ENCODE peak calls at places on chromosome 22, in five cellular contexts. S, O, M, N and A are unnamed samples.

GRCh38 chr22:20973634-20974286 is 6.7 kb downstream of the AIFM3 start:
- DNase-seq in S (no peak), O (peak), M (no peak), N (no peak), A (no peak)

GRCh38 chr22:48884786-48885185 is 942.9 kb downstream of the BRD1 start:
- DNase-seq in S (no peak), O (peak), M (no peak), N (no peak), A (peak)

GRCh38 chr22:24965822-24966626 is 13.5 kb downstream of the KIAA1671 start:
- DNase-seq in S (no peak), O (no peak), M (no peak), N (peak), A (no peak)

GRCh38 chr22:43796567-43796966 is 15.5 kb downstream of the EFCAB6 start:
- DNase-seq in S (peak), O (no peak), M (peak), N (no peak), A (no peak)

GRCh38 chr22:24424001-24424900 is 3.1 kb upstream of the ADORA2A start:
- DNase-seq in S (peak), O (peak), M (no peak), N (no peak), A (no peak)

GRCh38 chr22:42152661-42153270 is 22.2 kb upstream of the CYP2D6 start:
- DNase-seq in S (no peak), O (peak), M (no peak), N (no peak), A (no peak)

GRCh38 chr22:44449061-44449682 is 48.9 kb downstream of the RTL6 start:
- DNase-seq in S (no peak), O (no peak), M (no peak), N (no peak), A (no peak)

GRCh38 chr22:22709719-22710445 is 65.5 kb downstream of the GGTLC2 start:
- DNase-seq in S (peak), O (no peak), M (no peak), N (no peak), A (no peak)

GRCh38 chr22:38435960-38436359 is 19.0 kb downstream of the KCNJ4 start:
- DNase-seq in S (no peak), O (no peak), M (no peak), N (no peak), A (no peak)

GRCh38 chr22:38467904-38468760 is at the start of gene KDELR3:
- DNase-seq in S (peak), O (peak), M (peak), N (no peak), A (peak)

GRCh38 chr22:25083414-25084166 is 116.1 kb upstream of the CRYBB3 start:
- DNase-seq in S (no peak), O (peak), M (no peak), N (no peak), A (no peak)

GRCh38 chr22:42091446-42091764 is 833 bp upstream of the NDUFA6 start:
- DNase-seq in S (no peak), O (no peak), M (no peak), N (no peak), A (no peak)

GRCh38 chr22:38413085-38414008 is 41.7 kb downstream of the KCNJ4 start:
- DNase-seq in S (no peak), O (no peak), M (no peak), N (peak), A (peak)

GRCh38 chr22:33382427-33382826 is 324.2 kb upstream of the SYN3 start:
- DNase-seq in S (no peak), O (no peak), M (no peak), N (no peak), A (no peak)

GRCh38 chr22:17101475-17102296 is 16.9 kb downstream of the IL17RA start:
- DNase-seq in S (no peak), O (no peak), M (no peak), N (no peak), A (peak)

GRCh38 chr22:25919452-25919851 is 177.5 kb downstream of the MYO18B start:
- DNase-seq in S (no peak), O (no peak), M (no peak), N (no peak), A (no peak)

GRCh38 chr22:44192811-44193536 is 12.2 kb downstream of the PARVG start:
- DNase-seq in S (no peak), O (no peak), M (no peak), N (no peak), A (no peak)

GRCh38 chr22:23125512-23126103 is 16.2 kb downstream of the RSPH14 start:
- DNase-seq in S (no peak), O (no peak), M (no peak), N (no peak), A (no peak)

GRCh38 chr22:17137226-17137625 is 16.1 kb upstream of the TMEM121B start:
- DNase-seq in S (no peak), O (no peak), M (no peak), N (no peak), A (peak)

GRCh38 chr22:35335936-35336781 is 36.5 kb downstream of the TOM1 start:
- DNase-seq in S (no peak), O (peak), M (no peak), N (no peak), A (peak)

GRCh38 chr22:44516841-44517240 is 18.8 kb upstream of the RTL6 start:
- DNase-seq in S (no peak), O (no peak), M (no peak), N (no peak), A (no peak)

GRCh38 chr22:32237905-32238304 is 17.2 kb downstream of the SLC5A4 start:
- DNase-seq in S (peak), O (no peak), M (no peak), N (no peak), A (no peak)

GRCh38 chr22:41968601-41969000 is 642 bp upstream of the SEPTIN3 start:
- DNase-seq in S (no peak), O (no peak), M (no peak), N (no peak), A (no peak)

GRCh38 chr22:39146256-39147101 is 6.0 kb downstream of the CBX7 start:
- DNase-seq in S (no peak), O (no peak), M (no peak), N (peak), A (peak)

GRCh38 chr22:42752912-42753311 is 32.2 kb upstream of the A4GALT start:
- DNase-seq in S (no peak), O (no peak), M (no peak), N (no peak), A (no peak)

GRCh38 chr22:23834830-23835772 is 3.7 kb downstream of the DERL3 start:
- DNase-seq in S (no peak), O (no peak), M (no peak), N (no peak), A (peak)

GRCh38 chr22:42320463-42321416 is 50.3 kb upstream of the TCF20 start:
- DNase-seq in S (no peak), O (no peak), M (no peak), N (no peak), A (no peak)

GRCh38 chr22:48560389-48560751 is 1267.3 kb downstream of the BRD1 start:
- DNase-seq in S (no peak), O (no peak), M (no peak), N (no peak), A (no peak)

GRCh38 chr22:43878079-43878795 is 13.6 kb downstream of the PNPLA5 start:
- DNase-seq in S (no peak), O (no peak), M (no peak), N (peak), A (peak)

GRCh38 chr22:42902875-42903510 is 45.9 kb upstream of the ARFGAP3 start:
- DNase-seq in S (peak), O (no peak), M (no peak), N (no peak), A (peak)

GRCh38 chr22:25364736-25365241 is 145.3 kb downstream of the CRYBB2 start:
- DNase-seq in S (no peak), O (no peak), M (no peak), N (peak), A (peak)

GRCh38 chr22:33854724-33855123 is 65.6 kb downstream of the LARGE1 start:
- DNase-seq in S (no peak), O (no peak), M (no peak), N (no peak), A (no peak)

GRCh38 chr22:44669725-44670027 is 32.3 kb upstream of the PRR5 start:
- DNase-seq in S (peak), O (no peak), M (no peak), N (no peak), A (no peak)

GRCh38 chr22:44497218-44497903 is 672 bp downstream of the RTL6 start:
- DNase-seq in S (peak), O (no peak), M (no peak), N (no peak), A (peak)

GRCh38 chr22:47038206-47038835 is 275.9 kb downstream of the TBC1D22A start:
- DNase-seq in S (no peak), O (no peak), M (no peak), N (no peak), A (peak)

GRCh38 chr22:42773161-42773560 is 52.5 kb upstream of the A4GALT start:
- DNase-seq in S (no peak), O (peak), M (no peak), N (no peak), A (no peak)

GRCh38 chr22:40204331-40205116 is 26.8 kb downstream of the TNRC6B start:
- DNase-seq in S (no peak), O (no peak), M (no peak), N (no peak), A (no peak)
- H3K27ac ChIP-seq in S (peak), O (peak), M (no peak), N (peak), A (peak)

GRCh38 chr22:45908961-45909360 is 68.0 kb downstream of the WNT7B start:
- DNase-seq in S (no peak), O (peak), M (no peak), N (no peak), A (no peak)
- TF ChIP-seq POLR2AphosphoS5 in S (no peak), O (no peak), M (no peak), N (no peak), A (no peak)

DNA sequence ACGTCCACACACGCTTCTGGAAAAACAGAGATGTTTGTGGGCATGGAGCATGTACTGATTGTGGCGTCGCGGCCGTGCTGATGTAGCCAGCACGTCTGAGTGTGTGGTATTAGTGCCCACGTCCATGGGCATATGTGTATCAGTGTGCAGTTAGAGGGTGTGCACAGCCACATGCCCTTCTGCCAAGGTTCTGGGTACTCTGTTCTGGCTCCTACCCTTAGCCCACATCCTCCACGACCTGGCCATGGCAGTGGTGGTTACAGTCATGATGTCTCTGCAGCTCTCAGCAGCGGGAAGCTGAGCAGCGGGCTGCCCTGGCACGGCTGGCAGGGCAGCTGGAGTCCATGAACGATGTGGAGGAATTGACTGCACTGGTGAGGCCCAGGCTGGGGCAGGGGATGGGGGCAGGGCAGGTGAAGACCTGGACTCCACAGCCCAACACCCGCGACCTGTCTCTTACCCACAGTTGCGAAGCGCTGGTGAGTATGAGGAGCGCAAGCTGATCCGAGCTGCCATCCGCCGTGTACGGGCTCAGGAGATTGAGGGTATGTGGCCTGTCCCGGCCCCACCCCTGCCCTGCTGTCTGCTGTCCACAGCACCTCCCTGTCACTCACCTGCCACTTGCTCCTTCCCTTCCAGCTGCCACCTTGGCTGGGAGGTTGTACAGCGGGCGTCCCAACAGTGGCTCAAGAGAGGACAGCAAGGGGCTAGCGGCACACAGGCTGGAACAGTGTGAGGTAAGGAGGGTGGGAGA is 7.3 kb downstream of the SMTN start:
- DNase-seq in S (no peak), O (no peak), M (no peak), N (no peak), A (no peak)
- H3K27ac ChIP-seq in S (no peak), O (no peak), M (no peak), N (peak), A (peak)

GRCh38 chr22:30381250-30381649 is 6.0 kb downstream of the RNF215 start:
- DNase-seq in S (no peak), O (no peak), M (no peak), N (no peak), A (no peak)
- TF ChIP-seq POLR2AphosphoS5 in S (no peak), O (no peak), M (no peak), N (no peak), A (no peak)

DNA sequence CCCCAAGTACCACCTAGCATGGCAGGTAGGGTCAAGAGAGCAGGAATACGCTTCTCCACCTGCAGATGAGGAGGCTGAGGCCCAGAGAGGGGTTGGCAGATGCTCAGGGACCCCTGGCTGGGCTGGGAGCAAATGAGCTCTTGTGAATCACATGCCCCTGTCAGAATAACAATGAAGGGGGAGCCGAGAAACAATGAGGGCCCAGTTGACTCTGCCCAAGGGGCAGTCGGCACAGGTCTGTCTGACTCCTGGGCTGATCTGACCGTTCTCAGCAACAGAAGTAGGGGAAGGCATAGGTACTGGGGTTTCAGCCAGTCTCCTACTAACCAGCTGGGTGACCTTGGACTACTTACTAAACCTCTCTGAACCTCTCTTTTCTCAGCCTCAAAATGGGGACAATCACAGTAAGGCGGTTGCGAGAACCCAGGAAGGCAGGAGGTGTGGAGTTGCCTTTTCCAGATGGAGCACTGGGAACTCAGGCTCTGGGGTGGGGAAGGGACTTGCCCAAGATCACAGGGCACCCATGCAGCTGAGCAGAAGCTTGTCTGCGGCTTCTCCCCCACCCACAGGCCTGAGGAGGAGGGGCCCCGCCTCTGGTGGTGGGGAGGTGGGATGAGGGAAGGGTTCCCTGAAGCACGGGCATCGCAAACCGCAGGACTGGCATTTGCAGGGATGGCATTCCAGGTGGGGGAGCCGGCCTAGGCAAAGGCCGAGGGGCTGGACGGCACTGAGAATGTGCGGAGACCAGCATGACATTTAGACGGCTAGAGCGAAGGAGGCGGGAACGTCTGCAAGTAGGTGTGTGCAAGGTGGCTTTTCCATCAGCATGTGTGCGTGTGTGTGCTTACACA is 163.0 kb downstream of the MN1 start:
- DNase-seq in S (no peak), O (no peak), M (no peak), N (no peak), A (no peak)
- H3K27ac ChIP-seq in S (no peak), O (no peak), M (no peak), N (no peak), A (no peak)

GRCh38 chr22:29149841-29150555 is 55.7 kb upstream of the EMID1 start:
- DNase-seq in S (no peak), O (no peak), M (no peak), N (no peak), A (peak)
- TF ChIP-seq POLR2AphosphoS5 in S (no peak), O (no peak), M (no peak), N (no peak), A (no peak)

DNA sequence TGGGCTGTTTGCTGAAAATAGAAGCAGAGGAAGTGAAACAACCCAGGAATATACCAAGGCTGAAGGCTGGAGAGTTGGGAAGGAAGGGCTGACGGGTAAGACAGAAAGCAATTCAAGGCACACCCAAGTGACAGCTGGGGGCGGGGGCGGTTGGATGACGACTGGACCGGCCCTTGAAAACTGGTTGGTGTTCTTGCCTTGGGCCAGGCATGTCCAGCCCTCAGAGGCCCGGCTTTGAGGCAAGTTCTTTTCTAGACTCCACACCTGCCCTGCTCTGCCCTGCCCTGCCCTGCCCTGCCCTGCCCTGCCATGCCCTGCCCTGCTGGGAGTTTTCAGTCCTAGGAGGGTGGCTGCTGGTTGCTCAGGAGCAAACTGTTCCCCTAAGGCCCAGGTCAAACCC is 34.2 kb upstream of the CACNG2 start:
- DNase-seq in S (no peak), O (peak), M (no peak), N (peak), A (peak)
- H3K27ac ChIP-seq in S (no peak), O (no peak), M (no peak), N (no peak), A (no peak)

DNA sequence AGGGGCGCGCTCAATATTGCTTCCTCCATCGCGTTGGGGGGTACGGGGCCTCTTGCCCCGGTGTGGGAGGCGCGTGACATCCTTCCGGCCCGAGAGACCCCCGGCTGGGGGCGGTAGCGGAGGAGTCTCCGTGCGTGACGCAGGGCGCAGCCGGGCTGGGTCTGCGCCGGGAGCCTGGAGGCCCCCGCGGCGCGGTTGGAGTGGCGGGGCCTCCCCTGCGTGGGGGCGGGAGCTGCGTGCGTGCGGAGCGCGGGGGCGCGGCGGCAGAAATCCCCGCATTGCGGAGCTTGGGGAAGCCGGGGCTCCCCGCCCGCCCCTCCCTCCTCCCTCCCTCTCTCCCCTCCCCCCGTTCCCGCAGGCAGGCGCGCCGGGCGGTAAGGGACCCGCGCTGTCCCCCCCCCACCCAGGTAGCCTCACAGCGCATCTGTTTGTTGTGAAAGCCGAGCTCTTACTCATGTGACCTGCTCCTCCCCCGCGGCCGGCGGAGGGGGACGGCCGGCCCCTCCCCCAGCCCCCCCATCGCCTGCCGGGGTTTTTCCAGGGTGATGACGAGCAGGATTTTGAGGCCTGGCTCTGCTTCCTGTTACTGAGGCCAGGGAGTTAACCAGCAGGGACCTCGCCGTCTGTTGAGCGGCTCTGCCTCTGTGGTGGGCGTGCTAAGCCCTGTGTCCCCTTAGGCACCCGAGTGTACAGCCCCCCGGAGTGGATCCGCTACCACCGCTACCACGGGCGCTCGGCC is 1.6 kb downstream of the PIM3 start:
- DNase-seq in S (peak), O (peak), M (no peak), N (peak), A (peak)
- TF ChIP-seq POLR2AphosphoS5 in S (no peak), O (peak), M (peak), N (peak), A (peak)

DNA sequence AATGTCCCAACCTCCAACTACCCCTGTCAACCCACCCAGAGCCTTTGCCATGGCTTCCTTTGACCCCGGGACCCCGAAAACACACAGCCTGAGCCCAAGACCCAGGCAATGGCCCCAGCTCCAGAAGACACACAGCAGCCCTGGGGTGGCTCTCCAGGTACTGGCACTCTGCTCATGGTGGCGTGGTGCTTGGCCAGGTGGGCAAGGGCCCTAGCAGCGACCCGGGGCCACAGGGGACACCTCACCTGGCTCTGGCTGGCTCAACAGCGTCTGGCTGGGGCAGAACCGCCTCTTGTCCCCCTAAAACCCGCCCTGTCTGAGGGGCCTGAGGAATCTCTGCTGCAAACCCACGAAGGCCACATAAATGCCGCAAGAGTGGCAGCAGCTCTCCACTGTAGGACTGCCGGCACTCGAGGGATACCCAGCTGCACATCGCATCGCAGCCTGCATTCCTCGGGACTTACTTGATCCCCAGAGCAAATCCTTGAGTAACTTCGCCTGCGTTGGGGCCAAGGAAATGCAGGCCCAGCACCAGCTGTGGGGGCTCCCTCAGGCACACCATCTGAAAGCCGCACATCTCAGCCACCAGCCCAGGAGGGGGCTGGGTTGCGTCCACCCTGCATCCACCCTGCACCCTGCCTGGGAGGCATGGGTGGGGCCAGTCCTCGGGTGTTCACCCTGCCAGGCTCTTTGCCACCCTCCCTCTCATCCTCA is 23.1 kb upstream of the GNB1L start:
- DNase-seq in S (no peak), O (peak), M (no peak), N (peak), A (peak)
- H3K27ac ChIP-seq in S (no peak), O (no peak), M (no peak), N (no peak), A (no peak)